ENCODE peak calls at places on chromosomes 6 and 20, in four cellular contexts. One of them, this sample, is unnamed.

GRCh38 chr20:2751868-2752630 is 48.4 kb downstream of the CPXM1 start:
- DNase-seq in activated CD4-positive, alpha-beta T cell treated with anti-CD3 and anti-CD28 coated beads, Interleukin-2, amount 10 ng/mL, durations not matched to agents 7 days and 5 days: peak
- DNase-seq in mammary epithelial cell: no peak
- DNase-seq in GM18507: no peak
- DNase-seq in this sample: peak

GRCh38 chr6:151914475-151914874 is 107.0 kb downstream of the ESR1 start:
- DNase-seq in activated CD4-positive, alpha-beta T cell treated with anti-CD3 and anti-CD28 coated beads, Interleukin-2, amount 10 ng/mL, durations not matched to agents 7 days and 5 days: no peak
- DNase-seq in mammary epithelial cell: no peak
- DNase-seq in GM18507: no peak
- DNase-seq in this sample: no peak

GRCh38 chr6:82216549-82216948 is 31.0 kb downstream of the IBTK start:
- DNase-seq in activated CD4-positive, alpha-beta T cell treated with anti-CD3 and anti-CD28 coated beads, Interleukin-2, amount 10 ng/mL, durations not matched to agents 7 days and 5 days: no peak
- DNase-seq in mammary epithelial cell: no peak
- DNase-seq in GM18507: no peak
- DNase-seq in this sample: no peak

GRCh38 chr20:24823989-24824693 is 124.9 kb upstream of the CST7 start:
- DNase-seq in activated CD4-positive, alpha-beta T cell treated with anti-CD3 and anti-CD28 coated beads, Interleukin-2, amount 10 ng/mL, durations not matched to agents 7 days and 5 days: no peak
- DNase-seq in mammary epithelial cell: no peak
- DNase-seq in GM18507: no peak
- DNase-seq in this sample: no peak

GRCh38 chr6:85751374-85752055 is 108.8 kb upstream of the SYNCRIP start:
- DNase-seq in activated CD4-positive, alpha-beta T cell treated with anti-CD3 and anti-CD28 coated beads, Interleukin-2, amount 10 ng/mL, durations not matched to agents 7 days and 5 days: no peak
- DNase-seq in mammary epithelial cell: no peak
- DNase-seq in GM18507: no peak
- DNase-seq in this sample: no peak

GRCh38 chr20:36644032-36644712 is 1.8 kb downstream of the SLA2 start:
- DNase-seq in activated CD4-positive, alpha-beta T cell treated with anti-CD3 and anti-CD28 coated beads, Interleukin-2, amount 10 ng/mL, durations not matched to agents 7 days and 5 days: peak
- DNase-seq in mammary epithelial cell: no peak
- DNase-seq in GM18507: no peak
- DNase-seq in this sample: no peak

GRCh38 chr6:41584668-41585205 is 38.6 kb downstream of the FOXP4 start:
- DNase-seq in activated CD4-positive, alpha-beta T cell treated with anti-CD3 and anti-CD28 coated beads, Interleukin-2, amount 10 ng/mL, durations not matched to agents 7 days and 5 days: no peak
- DNase-seq in mammary epithelial cell: no peak
- DNase-seq in GM18507: no peak
- DNase-seq in this sample: no peak

GRCh38 chr20:32762754-32763201 is 593 bp downstream of the DNMT3B start:
- DNase-seq in activated CD4-positive, alpha-beta T cell treated with anti-CD3 and anti-CD28 coated beads, Interleukin-2, amount 10 ng/mL, durations not matched to agents 7 days and 5 days: no peak
- DNase-seq in mammary epithelial cell: no peak
- DNase-seq in GM18507: no peak
- DNase-seq in this sample: peak

GRCh38 chr20:35821807-35822242 is 50.0 kb downstream of the PHF20 start:
- DNase-seq in activated CD4-positive, alpha-beta T cell treated with anti-CD3 and anti-CD28 coated beads, Interleukin-2, amount 10 ng/mL, durations not matched to agents 7 days and 5 days: no peak
- DNase-seq in mammary epithelial cell: peak
- DNase-seq in GM18507: no peak
- DNase-seq in this sample: no peak

GRCh38 chr20:8438748-8439147 is 306.7 kb downstream of the PLCB1 start:
- DNase-seq in activated CD4-positive, alpha-beta T cell treated with anti-CD3 and anti-CD28 coated beads, Interleukin-2, amount 10 ng/mL, durations not matched to agents 7 days and 5 days: no peak
- DNase-seq in mammary epithelial cell: no peak
- DNase-seq in GM18507: no peak
- DNase-seq in this sample: no peak

GRCh38 chr20:44021186-44021585 is 106.5 kb downstream of the TOX2 start:
- DNase-seq in activated CD4-positive, alpha-beta T cell treated with anti-CD3 and anti-CD28 coated beads, Interleukin-2, amount 10 ng/mL, durations not matched to agents 7 days and 5 days: no peak
- DNase-seq in mammary epithelial cell: no peak
- DNase-seq in GM18507: no peak
- DNase-seq in this sample: no peak

GRCh38 chr6:129661478-129662405 is 48.2 kb downstream of the ARHGAP18 start:
- DNase-seq in activated CD4-positive, alpha-beta T cell treated with anti-CD3 and anti-CD28 coated beads, Interleukin-2, amount 10 ng/mL, durations not matched to agents 7 days and 5 days: no peak
- DNase-seq in mammary epithelial cell: no peak
- DNase-seq in GM18507: no peak
- DNase-seq in this sample: no peak

GRCh38 chr20:4025125-4025524 is 9.8 kb upstream of the RNF24 start:
- DNase-seq in activated CD4-positive, alpha-beta T cell treated with anti-CD3 and anti-CD28 coated beads, Interleukin-2, amount 10 ng/mL, durations not matched to agents 7 days and 5 days: no peak
- DNase-seq in mammary epithelial cell: no peak
- DNase-seq in GM18507: no peak
- DNase-seq in this sample: no peak

GRCh38 chr6:36170704-36171103 is 25.8 kb upstream of the BRPF3 start:
- DNase-seq in activated CD4-positive, alpha-beta T cell treated with anti-CD3 and anti-CD28 coated beads, Interleukin-2, amount 10 ng/mL, durations not matched to agents 7 days and 5 days: no peak
- DNase-seq in mammary epithelial cell: no peak
- DNase-seq in GM18507: no peak
- DNase-seq in this sample: no peak

GRCh38 chr6:36984581-36985383 is 1.2 kb downstream of the MTCH1 start:
- DNase-seq in activated CD4-positive, alpha-beta T cell treated with anti-CD3 and anti-CD28 coated beads, Interleukin-2, amount 10 ng/mL, durations not matched to agents 7 days and 5 days: peak
- DNase-seq in mammary epithelial cell: peak
- DNase-seq in GM18507: no peak
- DNase-seq in this sample: no peak

GRCh38 chr20:25067102-25067987 is 9.4 kb upstream of the ACSS1 start:
- DNase-seq in activated CD4-positive, alpha-beta T cell treated with anti-CD3 and anti-CD28 coated beads, Interleukin-2, amount 10 ng/mL, durations not matched to agents 7 days and 5 days: no peak
- DNase-seq in mammary epithelial cell: no peak
- DNase-seq in GM18507: no peak
- DNase-seq in this sample: no peak

GRCh38 chr6:46606318-46606717 is 46.3 kb downstream of the CYP39A1 start:
- DNase-seq in activated CD4-positive, alpha-beta T cell treated with anti-CD3 and anti-CD28 coated beads, Interleukin-2, amount 10 ng/mL, durations not matched to agents 7 days and 5 days: no peak
- DNase-seq in mammary epithelial cell: no peak
- DNase-seq in GM18507: no peak
- DNase-seq in this sample: no peak

GRCh38 chr6:141165012-141165411 is 967.7 kb upstream of the GJE1 start:
- DNase-seq in activated CD4-positive, alpha-beta T cell treated with anti-CD3 and anti-CD28 coated beads, Interleukin-2, amount 10 ng/mL, durations not matched to agents 7 days and 5 days: no peak
- DNase-seq in mammary epithelial cell: no peak
- DNase-seq in GM18507: no peak
- DNase-seq in this sample: no peak

GRCh38 chr20:58556961-58557360 is 41.8 kb upstream of the APCDD1L start:
- DNase-seq in activated CD4-positive, alpha-beta T cell treated with anti-CD3 and anti-CD28 coated beads, Interleukin-2, amount 10 ng/mL, durations not matched to agents 7 days and 5 days: no peak
- DNase-seq in mammary epithelial cell: no peak
- DNase-seq in GM18507: no peak
- DNase-seq in this sample: no peak

GRCh38 chr20:50699688-50700087 is 8.3 kb upstream of the RIPOR3 start:
- DNase-seq in activated CD4-positive, alpha-beta T cell treated with anti-CD3 and anti-CD28 coated beads, Interleukin-2, amount 10 ng/mL, durations not matched to agents 7 days and 5 days: no peak
- DNase-seq in mammary epithelial cell: no peak
- DNase-seq in GM18507: no peak
- DNase-seq in this sample: no peak

GRCh38 chr6:107646176-107646575 is 156.3 kb downstream of the SOBP start:
- DNase-seq in activated CD4-positive, alpha-beta T cell treated with anti-CD3 and anti-CD28 coated beads, Interleukin-2, amount 10 ng/mL, durations not matched to agents 7 days and 5 days: no peak
- DNase-seq in mammary epithelial cell: no peak
- DNase-seq in GM18507: no peak
- DNase-seq in this sample: no peak

GRCh38 chr6:158220786-158221442 is 52.8 kb downstream of the GTF2H5 start:
- DNase-seq in activated CD4-positive, alpha-beta T cell treated with anti-CD3 and anti-CD28 coated beads, Interleukin-2, amount 10 ng/mL, durations not matched to agents 7 days and 5 days: peak
- DNase-seq in mammary epithelial cell: peak
- DNase-seq in GM18507: no peak
- DNase-seq in this sample: peak

GRCh38 chr6:79872986-79873385 is 74.4 kb downstream of the ELOVL4 start:
- DNase-seq in activated CD4-positive, alpha-beta T cell treated with anti-CD3 and anti-CD28 coated beads, Interleukin-2, amount 10 ng/mL, durations not matched to agents 7 days and 5 days: no peak
- DNase-seq in mammary epithelial cell: peak
- DNase-seq in GM18507: no peak
- DNase-seq in this sample: no peak

GRCh38 chr6:144989319-144990099 is 704.4 kb downstream of the UTRN start:
- DNase-seq in activated CD4-positive, alpha-beta T cell treated with anti-CD3 and anti-CD28 coated beads, Interleukin-2, amount 10 ng/mL, durations not matched to agents 7 days and 5 days: no peak
- DNase-seq in mammary epithelial cell: no peak
- DNase-seq in GM18507: no peak
- DNase-seq in this sample: no peak

GRCh38 chr6:1756472-1757129 is 146.9 kb downstream of the FOXC1 start:
- DNase-seq in activated CD4-positive, alpha-beta T cell treated with anti-CD3 and anti-CD28 coated beads, Interleukin-2, amount 10 ng/mL, durations not matched to agents 7 days and 5 days: no peak
- DNase-seq in mammary epithelial cell: peak
- DNase-seq in GM18507: no peak
- DNase-seq in this sample: no peak

GRCh38 chr20:36872857-36873256 is 3.1 kb upstream of the TLDC2 start:
- DNase-seq in activated CD4-positive, alpha-beta T cell treated with anti-CD3 and anti-CD28 coated beads, Interleukin-2, amount 10 ng/mL, durations not matched to agents 7 days and 5 days: no peak
- DNase-seq in mammary epithelial cell: no peak
- DNase-seq in GM18507: no peak
- DNase-seq in this sample: no peak

GRCh38 chr6:134217110-134217509 is 100.8 kb downstream of the SGK1 start:
- DNase-seq in activated CD4-positive, alpha-beta T cell treated with anti-CD3 and anti-CD28 coated beads, Interleukin-2, amount 10 ng/mL, durations not matched to agents 7 days and 5 days: no peak
- DNase-seq in mammary epithelial cell: no peak
- DNase-seq in GM18507: no peak
- DNase-seq in this sample: no peak

GRCh38 chr20:49275634-49276033 is 2.2 kb downstream of the ZNFX1 start:
- DNase-seq in activated CD4-positive, alpha-beta T cell treated with anti-CD3 and anti-CD28 coated beads, Interleukin-2, amount 10 ng/mL, durations not matched to agents 7 days and 5 days: no peak
- DNase-seq in mammary epithelial cell: peak
- DNase-seq in GM18507: no peak
- DNase-seq in this sample: no peak

GRCh38 chr6:89286516-89286915 is 28.6 kb downstream of the GABRR2 start:
- DNase-seq in activated CD4-positive, alpha-beta T cell treated with anti-CD3 and anti-CD28 coated beads, Interleukin-2, amount 10 ng/mL, durations not matched to agents 7 days and 5 days: no peak
- DNase-seq in mammary epithelial cell: no peak
- DNase-seq in GM18507: no peak
- DNase-seq in this sample: no peak

GRCh38 chr6:150770631-150771030 is 94.9 kb upstream of the MTHFD1L start:
- DNase-seq in activated CD4-positive, alpha-beta T cell treated with anti-CD3 and anti-CD28 coated beads, Interleukin-2, amount 10 ng/mL, durations not matched to agents 7 days and 5 days: no peak
- DNase-seq in mammary epithelial cell: no peak
- DNase-seq in GM18507: no peak
- DNase-seq in this sample: no peak

GRCh38 chr20:56003111-56003800 is 2.1 kb downstream of the CBLN4 start:
- DNase-seq in activated CD4-positive, alpha-beta T cell treated with anti-CD3 and anti-CD28 coated beads, Interleukin-2, amount 10 ng/mL, durations not matched to agents 7 days and 5 days: no peak
- DNase-seq in mammary epithelial cell: no peak
- DNase-seq in GM18507: no peak
- DNase-seq in this sample: no peak

GRCh38 chr6:106474476-106474875 is 114.0 kb downstream of the CRYBG1 start:
- DNase-seq in activated CD4-positive, alpha-beta T cell treated with anti-CD3 and anti-CD28 coated beads, Interleukin-2, amount 10 ng/mL, durations not matched to agents 7 days and 5 days: no peak
- DNase-seq in mammary epithelial cell: no peak
- DNase-seq in GM18507: no peak
- DNase-seq in this sample: no peak

This sample was measured in GM19239.